ENCODE peak calls at places on chromosomes 2 and 18, in nine cellular contexts. P is glutamatergic neuron; V is CD8-positive, alpha-beta T cell; N is bronchial epithelial cell; E is cardiac fibroblast; K is GM23338; O is H1; S is psoas muscle; W is left ventricle myocardium inferior. F is an unnamed sample.

GRCh38 chr2:34102359-34102758 is 503.3 kb upstream of the FAM98A start:
- DNase-seq in N (peak), W (no peak), V (no peak), K (no peak), E (peak), O (no peak), S (no peak), P (no peak), F (peak)

GRCh38 chr2:237691908-237692600 is 64.7 kb downstream of the LRRFIP1 start:
- DNase-seq in O (peak), P (peak), W (peak), S (peak), E (peak), K (peak), V (peak), N (peak), F (peak)

GRCh38 chr2:108963057-108963456 is 26.0 kb downstream of the EDAR start:
- DNase-seq in V (no peak), W (no peak), P (no peak), S (no peak), N (no peak), E (no peak), K (no peak), O (no peak), F (no peak)

GRCh38 chr2:85852979-85853498 is 35.8 kb downstream of the ST3GAL5 start:
- DNase-seq in W (no peak), E (no peak), S (no peak), K (no peak), O (no peak), P (no peak), V (peak), N (no peak), F (no peak)

GRCh38 chr18:31487251-31488015 is 10.5 kb upstream of the DSG2 start:
- DNase-seq in K (no peak), S (no peak), P (no peak), W (no peak), V (no peak), E (peak), O (no peak), N (peak), F (peak)

GRCh38 chr2:37713258-37713700 is 41.8 kb upstream of the CDC42EP3 start:
- DNase-seq in E (peak), W (no peak), V (no peak), O (no peak), N (peak), K (no peak), P (no peak), S (no peak), F (peak)

GRCh38 chr2:35220471-35220870 is 1135.1 kb upstream of the CRIM1 start:
- DNase-seq in K (no peak), S (no peak), O (no peak), P (no peak), W (no peak), N (peak), V (no peak), E (no peak), F (no peak)

GRCh38 chr2:13581471-13581870 is 864.7 kb downstream of the TRIB2 start:
- DNase-seq in V (no peak), E (no peak), K (peak), P (peak), N (no peak), W (no peak), S (no peak), O (no peak), F (no peak)

GRCh38 chr18:58640428-58640805 is 11.5 kb upstream of the ALPK2 start:
- DNase-seq in W (no peak), P (no peak), E (no peak), K (peak), S (no peak), O (no peak), N (no peak), V (no peak), F (no peak)

GRCh38 chr2:235641333-235641732 is 147.5 kb downstream of the AGAP1 start:
- DNase-seq in K (peak), S (no peak), W (no peak), P (no peak), E (peak), N (no peak), O (no peak), V (no peak), F (no peak)

GRCh38 chr18:63137999-63138448 is 181.5 kb downstream of the BCL2 start:
- DNase-seq in N (no peak), K (no peak), O (no peak), E (peak), W (no peak), P (no peak), S (peak), V (peak), F (no peak)

GRCh38 chr18:52150050-52150449 is 189.9 kb upstream of the DCC start:
- DNase-seq in N (peak), S (no peak), V (no peak), W (no peak), O (no peak), E (no peak), K (no peak), P (no peak), F (no peak)

DNA sequence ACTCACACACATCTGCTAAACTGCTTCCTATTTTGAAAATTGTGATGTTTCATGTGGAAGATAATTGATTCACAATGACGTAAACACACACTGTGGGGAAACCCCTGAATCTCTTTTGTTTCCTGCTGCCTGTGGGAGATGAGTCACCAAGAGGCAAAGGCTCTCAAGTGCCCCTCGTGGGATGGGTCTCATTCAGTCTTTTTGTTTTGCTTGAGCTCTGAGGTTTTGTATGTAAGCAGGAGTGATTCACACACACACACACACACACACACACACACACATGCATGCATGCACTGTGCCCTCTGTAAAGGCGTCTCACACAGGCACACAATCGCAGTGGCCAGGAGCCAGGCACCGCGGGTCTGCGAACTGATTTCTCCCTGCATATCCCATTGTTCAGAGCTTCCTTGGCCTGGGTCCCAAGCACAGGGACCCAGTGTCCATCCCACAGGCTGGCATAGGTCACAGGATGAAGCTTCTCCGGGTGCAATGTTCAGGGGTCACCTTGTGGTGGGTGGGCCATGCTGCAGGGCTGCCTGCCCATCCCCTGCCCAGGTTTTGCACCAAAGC is 12.1 kb upstream of the ARHGEF4 start:
- DNase-seq in V (peak), S (no peak), O (no peak), N (peak), P (no peak), E (peak), K (no peak), W (no peak), F (peak)
- TF ChIP-seq CTCF in V (no peak), S (no peak), O (no peak), N (no peak), P (no peak), E (no peak), K (no peak), W (no peak), F (no peak)

DNA sequence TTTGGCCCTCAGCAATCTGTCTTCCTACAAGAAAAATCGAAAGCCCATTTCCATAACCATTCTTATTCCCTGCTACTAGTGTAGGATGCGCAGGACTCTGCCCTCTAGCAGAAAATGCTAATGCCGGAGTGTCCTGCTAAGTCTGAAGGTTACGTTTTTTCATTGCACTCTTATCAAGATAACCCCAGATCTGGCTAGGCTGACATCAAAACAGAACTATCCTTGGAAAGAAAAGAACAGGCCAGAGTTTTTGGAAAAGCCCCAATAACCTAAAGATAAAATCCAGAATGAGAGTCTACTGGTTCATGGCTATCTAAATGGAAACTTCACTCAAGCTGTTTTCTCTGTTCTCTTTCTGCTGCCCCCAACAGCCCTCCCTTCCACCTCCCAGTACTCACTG is 933 bp downstream of the RNF152 start:
- DNase-seq in W (no peak), S (no peak), E (no peak), V (no peak), N (no peak), P (no peak), O (no peak), K (no peak), F (no peak)
- TF ChIP-seq CTCF in W (no peak), S (no peak), E (no peak), V (no peak), N (no peak), P (no peak), O (no peak), K (no peak), F (peak)

DNA sequence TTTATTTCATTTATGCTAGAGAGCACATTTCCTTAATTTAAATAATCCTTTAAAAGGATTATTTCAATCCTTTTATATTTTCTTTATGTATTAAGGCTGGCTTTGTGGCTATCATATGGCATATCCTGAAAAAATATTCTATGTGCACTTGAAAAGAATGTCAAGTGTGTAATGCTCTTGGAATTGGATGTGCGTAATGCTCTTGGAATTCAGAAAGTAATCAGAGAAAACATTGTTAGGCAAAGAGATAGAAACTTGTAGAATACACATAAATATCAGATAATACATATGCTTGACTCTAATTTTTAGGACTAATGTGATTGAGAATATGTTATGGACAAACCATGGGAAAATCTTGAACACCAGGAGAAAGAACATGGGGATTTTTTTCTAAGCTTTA is 197.5 kb upstream of the COL3A1 start:
- DNase-seq in K (no peak), W (no peak), V (no peak), E (peak), N (peak), P (no peak), O (no peak), S (no peak), F (peak)
- TF ChIP-seq CTCF in K (no peak), W (no peak), V (no peak), E (no peak), N (no peak), P (no peak), O (no peak), S (no peak), F (no peak)

GRCh38 chr2:45285791-45286390 is 276.6 kb upstream of the SIX2 start:
- DNase-seq in K (no peak), E (peak), O (no peak), N (no peak), P (no peak), S (no peak), V (no peak), W (no peak), F (no peak)

GRCh38 chr2:45287040-45287439 is 277.8 kb upstream of the SIX2 start:
- DNase-seq in E (peak), P (no peak), O (no peak), S (no peak), K (no peak), N (no peak), W (no peak), V (no peak), F (no peak)

GRCh38 chr2:45284621-45284995 is 275.4 kb upstream of the SIX2 start:
- DNase-seq in N (no peak), O (no peak), W (no peak), P (no peak), E (no peak), V (no peak), K (no peak), S (no peak), F (no peak)

GRCh38 chr2:45283764-45284620 is 274.7 kb upstream of the SIX2 start:
- DNase-seq in N (peak), V (no peak), W (no peak), S (no peak), K (no peak), O (no peak), P (no peak), E (peak), F (no peak)

GRCh38 chr2:45285311-45285710 is 276.1 kb upstream of the SIX2 start:
- DNase-seq in S (no peak), V (no peak), O (no peak), E (peak), N (no peak), W (no peak), K (no peak), P (no peak), F (no peak)
- TF ChIP-seq CTCF in S (no peak), V (no peak), O (no peak), E (no peak), N (no peak), W (no peak), K (no peak), P (no peak), F (no peak)

DNA sequence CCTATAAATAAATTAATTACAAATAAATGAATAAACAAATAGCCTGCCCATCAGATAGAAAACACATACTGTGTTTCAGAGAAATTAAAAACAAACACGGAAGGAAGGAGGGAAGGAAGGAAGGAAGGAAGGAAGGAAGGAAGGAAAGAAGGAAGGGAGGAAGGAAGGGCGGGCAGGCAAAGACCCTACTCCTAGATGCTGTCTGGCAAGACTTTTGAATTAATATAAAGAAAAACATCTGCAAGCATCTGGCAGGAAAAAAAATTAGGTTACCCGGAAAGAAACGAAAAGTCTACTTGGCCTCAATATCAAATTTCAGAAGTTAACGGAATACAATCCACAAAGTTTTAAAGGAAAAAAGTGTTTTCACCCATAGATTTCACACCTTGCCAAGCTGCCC is 49.1 kb downstream of the LOXHD1 start:
- DNase-seq in E (no peak), O (no peak), P (no peak), N (no peak), V (no peak), W (no peak), K (no peak), S (no peak), F (no peak)
- TF ChIP-seq CTCF in E (no peak), O (no peak), P (no peak), N (no peak), V (no peak), W (no peak), K (no peak), S (no peak), F (no peak)

GRCh38 chr2:11674983-11675382 is 5.0 kb upstream of the NTSR2 start:
- DNase-seq in K (no peak), W (no peak), V (no peak), N (no peak), S (no peak), P (no peak), E (no peak), O (no peak), F (no peak)

GRCh38 chr2:11677146-11678055 is 7.4 kb upstream of the NTSR2 start:
- DNase-seq in E (no peak), V (no peak), K (peak), O (no peak), W (peak), N (no peak), S (peak), P (peak), F (no peak)

GRCh38 chr2:11678306-11678960 is 8.4 kb upstream of the NTSR2 start:
- DNase-seq in V (no peak), K (no peak), O (no peak), S (no peak), P (no peak), N (no peak), W (no peak), E (no peak), F (no peak)

GRCh38 chr2:11675423-11676112 is 5.6 kb upstream of the NTSR2 start:
- DNase-seq in S (no peak), P (no peak), E (no peak), N (no peak), K (no peak), O (no peak), V (no peak), W (no peak), F (no peak)

DNA sequence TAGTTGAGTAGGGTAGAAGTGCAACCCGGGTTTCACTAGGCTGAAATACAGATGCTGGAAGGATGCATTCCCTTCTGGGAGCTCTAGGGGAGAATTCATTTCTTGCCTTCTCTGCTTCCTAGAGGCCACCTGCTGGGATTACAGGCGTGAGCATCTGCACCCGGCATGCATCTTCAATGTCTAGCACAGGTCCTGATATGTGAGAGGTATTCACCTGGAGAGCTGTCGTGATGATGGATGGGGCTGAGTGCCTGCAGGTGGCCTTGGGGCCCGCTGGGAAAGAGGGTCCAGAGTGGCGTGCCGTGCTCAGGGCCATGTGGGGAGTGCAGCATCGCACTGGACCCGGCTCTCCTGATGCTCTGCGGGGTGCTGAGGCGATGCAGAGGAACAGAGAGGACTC is 6.6 kb upstream of the NTSR2 start:
- DNase-seq in P (no peak), N (no peak), W (no peak), S (no peak), E (no peak), O (no peak), K (peak), V (no peak), F (no peak)
- TF ChIP-seq CTCF in P (no peak), N (peak), W (no peak), S (no peak), E (no peak), O (no peak), K (no peak), V (no peak), F (peak)

DNA sequence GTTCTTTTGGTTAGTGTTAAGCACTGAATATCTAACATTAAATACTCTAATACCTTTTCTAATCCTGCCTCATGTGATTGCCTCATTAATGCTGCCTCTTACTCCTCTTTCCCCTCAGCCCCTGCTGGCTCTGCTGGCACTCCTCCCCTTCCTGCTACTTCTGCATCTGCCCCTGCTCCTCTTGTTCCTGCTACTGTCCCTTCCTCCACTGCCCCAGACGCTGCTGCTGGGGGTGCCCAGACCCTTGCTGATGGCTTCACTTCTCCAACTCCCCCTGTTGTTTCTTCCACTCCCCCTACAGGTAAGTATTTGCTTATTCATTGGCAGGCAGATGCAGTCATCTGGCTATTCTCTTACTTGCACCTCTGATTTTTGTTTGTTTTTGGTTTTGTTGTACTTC is 68.5 kb downstream of the ABI2 start:
- DNase-seq in S (no peak), E (peak), K (peak), O (peak), W (no peak), P (no peak), V (no peak), N (peak), F (no peak)
- TF ChIP-seq CTCF in S (no peak), E (peak), K (peak), O (peak), W (peak), P (peak), V (no peak), N (peak), F (peak)

GRCh38 chr2:225670111-225670974 is 270.8 kb downstream of the NYAP2 start:
- DNase-seq in V (no peak), S (no peak), W (no peak), K (peak), E (peak), O (no peak), N (peak), P (no peak), F (peak)
- TF ChIP-seq CTCF in V (no peak), S (peak), W (peak), K (peak), E (peak), O (no peak), N (no peak), P (peak), F (peak)